ENCODE peak calls at places on chromosomes 13 and 19, in six cellular contexts. One of them, this sample, is unnamed.

GRCh38 chr19:55443045-55443823 is at the start of gene SHISA7:
- DNase-seq in foreskin fibroblast: peak
- DNase-seq in stomach: no peak
- DNase-seq in PC-3: peak
- DNase-seq in left lung: no peak
- DNase-seq in right lobe of liver: no peak
- DNase-seq in this sample: no peak

GRCh38 chr19:3683405-3683865 is 16.8 kb downstream of the PIP5K1C start:
- DNase-seq in foreskin fibroblast: peak
- DNase-seq in stomach: no peak
- DNase-seq in PC-3: no peak
- DNase-seq in left lung: no peak
- DNase-seq in right lobe of liver: peak
- DNase-seq in this sample: no peak

GRCh38 chr13:33183431-33184130 is 102.0 kb downstream of the STARD13 start:
- DNase-seq in foreskin fibroblast: peak
- DNase-seq in stomach: no peak
- DNase-seq in PC-3: no peak
- DNase-seq in left lung: no peak
- DNase-seq in right lobe of liver: no peak
- DNase-seq in this sample: no peak

GRCh38 chr13:107124730-107125129 is 556.8 kb upstream of the ARGLU1 start:
- DNase-seq in foreskin fibroblast: no peak
- DNase-seq in stomach: no peak
- DNase-seq in PC-3: no peak
- DNase-seq in left lung: no peak
- DNase-seq in right lobe of liver: no peak
- DNase-seq in this sample: no peak

GRCh38 chr19:33621065-33621785 is 528 bp upstream of the CHST8 start:
- DNase-seq in foreskin fibroblast: no peak
- DNase-seq in stomach: no peak
- DNase-seq in PC-3: no peak
- DNase-seq in left lung: no peak
- DNase-seq in right lobe of liver: no peak
- DNase-seq in this sample: no peak

GRCh38 chr19:33171916-33172359 is 22.2 kb upstream of the LRP3 start:
- DNase-seq in foreskin fibroblast: peak
- DNase-seq in stomach: no peak
- DNase-seq in PC-3: peak
- DNase-seq in left lung: no peak
- DNase-seq in right lobe of liver: no peak
- DNase-seq in this sample: no peak

GRCh38 chr13:28055362-28055761 is 45.0 kb downstream of the FLT3 start:
- DNase-seq in foreskin fibroblast: no peak
- DNase-seq in stomach: no peak
- DNase-seq in PC-3: no peak
- DNase-seq in left lung: no peak
- DNase-seq in right lobe of liver: no peak
- DNase-seq in this sample: no peak

GRCh38 chr13:45623516-45624090 is 8.1 kb upstream of the ERICH6B start:
- DNase-seq in foreskin fibroblast: peak
- DNase-seq in stomach: no peak
- DNase-seq in PC-3: peak
- DNase-seq in left lung: no peak
- DNase-seq in right lobe of liver: no peak
- DNase-seq in this sample: no peak

GRCh38 chr19:798415-799075 is 1.3 kb downstream of the PTBP1 start:
- DNase-seq in foreskin fibroblast: no peak
- DNase-seq in stomach: no peak
- DNase-seq in PC-3: no peak
- DNase-seq in left lung: no peak
- DNase-seq in right lobe of liver: peak
- DNase-seq in this sample: no peak

GRCh38 chr13:113407103-113407530 is 43.2 kb upstream of the GRTP1 start:
- DNase-seq in foreskin fibroblast: no peak
- DNase-seq in stomach: no peak
- DNase-seq in PC-3: no peak
- DNase-seq in left lung: no peak
- DNase-seq in right lobe of liver: no peak
- DNase-seq in this sample: no peak

GRCh38 chr19:4638330-4638729 is 986 bp upstream of the TNFAIP8L1 start:
- DNase-seq in foreskin fibroblast: no peak
- DNase-seq in stomach: no peak
- DNase-seq in PC-3: no peak
- DNase-seq in left lung: no peak
- DNase-seq in right lobe of liver: peak
- DNase-seq in this sample: no peak

GRCh38 chr13:60661514-60661913 is 264.5 kb downstream of the TDRD3 start:
- DNase-seq in foreskin fibroblast: no peak
- DNase-seq in stomach: no peak
- DNase-seq in PC-3: no peak
- DNase-seq in left lung: no peak
- DNase-seq in right lobe of liver: no peak
- DNase-seq in this sample: no peak

GRCh38 chr19:4455742-4456565 is 1.6 kb downstream of the UBXN6 start:
- DNase-seq in foreskin fibroblast: peak
- DNase-seq in stomach: no peak
- DNase-seq in PC-3: peak
- DNase-seq in left lung: peak
- DNase-seq in right lobe of liver: no peak
- DNase-seq in this sample: peak

GRCh38 chr19:17020380-17020779 is 6.2 kb downstream of the CPAMD8 start:
- DNase-seq in foreskin fibroblast: no peak
- DNase-seq in stomach: no peak
- DNase-seq in PC-3: no peak
- DNase-seq in left lung: no peak
- DNase-seq in right lobe of liver: no peak
- DNase-seq in this sample: no peak

GRCh38 chr13:98839826-98840769 is 87.6 kb upstream of the SLC15A1 start:
- DNase-seq in foreskin fibroblast: peak
- DNase-seq in stomach: peak
- DNase-seq in PC-3: peak
- DNase-seq in left lung: no peak
- DNase-seq in right lobe of liver: peak
- DNase-seq in this sample: peak

GRCh38 chr19:42596391-42597071 is 1.8 kb upstream of the CEACAM8 start:
- DNase-seq in foreskin fibroblast: no peak
- DNase-seq in stomach: peak
- DNase-seq in PC-3: peak
- DNase-seq in left lung: no peak
- DNase-seq in right lobe of liver: peak
- DNase-seq in this sample: peak

GRCh38 chr13:25179810-25180437 is 7.8 kb upstream of the AMER2 start:
- DNase-seq in foreskin fibroblast: no peak
- DNase-seq in stomach: no peak
- DNase-seq in PC-3: no peak
- DNase-seq in left lung: no peak
- DNase-seq in right lobe of liver: no peak
- DNase-seq in this sample: no peak

GRCh38 chr13:95536629-95537241 is 15.8 kb upstream of the CLDN10 start:
- DNase-seq in foreskin fibroblast: peak
- DNase-seq in stomach: no peak
- DNase-seq in PC-3: peak
- DNase-seq in left lung: no peak
- DNase-seq in right lobe of liver: no peak
- DNase-seq in this sample: no peak

GRCh38 chr13:74796126-74796643 is 662.0 kb upstream of the KLF12 start:
- DNase-seq in foreskin fibroblast: no peak
- DNase-seq in stomach: no peak
- DNase-seq in PC-3: no peak
- DNase-seq in left lung: no peak
- DNase-seq in right lobe of liver: no peak
- DNase-seq in this sample: no peak

GRCh38 chr13:46648166-46648607 is 95.2 kb downstream of the LRCH1 start:
- DNase-seq in foreskin fibroblast: no peak
- DNase-seq in stomach: peak
- DNase-seq in PC-3: peak
- DNase-seq in left lung: no peak
- DNase-seq in right lobe of liver: peak
- DNase-seq in this sample: no peak

GRCh38 chr13:101412076-101412475 is 4.2 kb downstream of the NALCN start:
- DNase-seq in foreskin fibroblast: no peak
- DNase-seq in stomach: no peak
- DNase-seq in PC-3: no peak
- DNase-seq in left lung: no peak
- DNase-seq in right lobe of liver: no peak
- DNase-seq in this sample: no peak

GRCh38 chr13:101401196-101401595 is 15.1 kb downstream of the NALCN start:
- DNase-seq in foreskin fibroblast: no peak
- DNase-seq in stomach: no peak
- DNase-seq in PC-3: no peak
- DNase-seq in left lung: no peak
- DNase-seq in right lobe of liver: no peak
- DNase-seq in this sample: no peak

GRCh38 chr13:101408154-101408553 is 8.2 kb downstream of the NALCN start:
- DNase-seq in foreskin fibroblast: no peak
- DNase-seq in stomach: no peak
- DNase-seq in PC-3: no peak
- DNase-seq in left lung: no peak
- DNase-seq in right lobe of liver: no peak
- DNase-seq in this sample: no peak

GRCh38 chr13:101408992-101409656 is 7.2 kb downstream of the NALCN start:
- DNase-seq in foreskin fibroblast: no peak
- DNase-seq in stomach: no peak
- DNase-seq in PC-3: no peak
- DNase-seq in left lung: no peak
- DNase-seq in right lobe of liver: no peak
- DNase-seq in this sample: no peak

DNA sequence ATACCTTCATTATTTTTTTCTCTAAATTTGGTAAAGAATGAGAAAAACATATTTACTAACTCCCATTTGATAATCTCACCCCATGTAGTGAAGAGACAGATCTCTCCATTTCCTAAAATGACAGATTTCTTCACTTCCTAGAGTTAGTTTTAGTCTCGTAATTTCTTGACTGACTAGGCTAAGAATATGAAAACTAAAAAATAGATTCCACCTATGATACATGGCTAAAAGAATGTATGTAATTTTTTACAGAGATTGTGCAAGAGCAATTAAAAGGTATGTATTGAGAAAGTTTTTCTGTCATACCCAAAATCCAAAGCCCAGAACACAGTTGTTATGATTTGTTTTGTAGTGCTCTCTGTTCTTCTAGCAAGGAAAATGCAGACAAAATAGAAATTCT is 9.5 kb downstream of the NALCN start:
- DNase-seq in foreskin fibroblast: no peak
- DNase-seq in stomach: no peak
- DNase-seq in PC-3: peak
- DNase-seq in left lung: no peak
- DNase-seq in right lobe of liver: no peak
- DNase-seq in this sample: no peak
- H3K4me3 ChIP-seq in foreskin fibroblast: no peak
- H3K4me3 ChIP-seq in stomach: no peak
- H3K4me3 ChIP-seq in PC-3: no peak
- H3K4me3 ChIP-seq in left lung: no peak
- H3K4me3 ChIP-seq in right lobe of liver: no peak
- H3K4me3 ChIP-seq in this sample: no peak

GRCh38 chr13:29707876-29708543 is 112.5 kb upstream of the SLC7A1 start:
- DNase-seq in foreskin fibroblast: peak
- DNase-seq in stomach: peak
- DNase-seq in PC-3: peak
- DNase-seq in left lung: no peak
- DNase-seq in right lobe of liver: peak
- DNase-seq in this sample: no peak
- H3K4me3 ChIP-seq in foreskin fibroblast: no peak
- H3K4me3 ChIP-seq in stomach: no peak
- H3K4me3 ChIP-seq in PC-3: no peak
- H3K4me3 ChIP-seq in left lung: no peak
- H3K4me3 ChIP-seq in right lobe of liver: no peak
- H3K4me3 ChIP-seq in this sample: no peak

GRCh38 chr19:52584686-52585085 is 14.6 kb downstream of the ZNF701 start:
- DNase-seq in foreskin fibroblast: no peak
- DNase-seq in stomach: no peak
- DNase-seq in PC-3: no peak
- DNase-seq in left lung: peak
- DNase-seq in right lobe of liver: no peak
- DNase-seq in this sample: no peak
- H3K4me3 ChIP-seq in foreskin fibroblast: no peak
- H3K4me3 ChIP-seq in stomach: no peak
- H3K4me3 ChIP-seq in PC-3: no peak
- H3K4me3 ChIP-seq in left lung: peak
- H3K4me3 ChIP-seq in right lobe of liver: peak
- H3K4me3 ChIP-seq in this sample: no peak

GRCh38 chr13:77925616-77926015 is 7.0 kb upstream of the EDNRB start:
- DNase-seq in foreskin fibroblast: no peak
- DNase-seq in stomach: no peak
- DNase-seq in PC-3: no peak
- DNase-seq in left lung: no peak
- DNase-seq in right lobe of liver: no peak
- DNase-seq in this sample: no peak

GRCh38 chr13:77916481-77916880 is 2.1 kb downstream of the EDNRB start:
- DNase-seq in foreskin fibroblast: no peak
- DNase-seq in stomach: no peak
- DNase-seq in PC-3: no peak
- DNase-seq in left lung: no peak
- DNase-seq in right lobe of liver: no peak
- DNase-seq in this sample: no peak

GRCh38 chr13:77915676-77916075 is 3.0 kb downstream of the EDNRB start:
- DNase-seq in foreskin fibroblast: no peak
- DNase-seq in stomach: no peak
- DNase-seq in PC-3: no peak
- DNase-seq in left lung: no peak
- DNase-seq in right lobe of liver: no peak
- DNase-seq in this sample: no peak

GRCh38 chr13:77918391-77919261 is at the start of gene EDNRB:
- DNase-seq in foreskin fibroblast: no peak
- DNase-seq in stomach: peak
- DNase-seq in PC-3: no peak
- DNase-seq in left lung: peak
- DNase-seq in right lobe of liver: peak
- DNase-seq in this sample: peak

DNA sequence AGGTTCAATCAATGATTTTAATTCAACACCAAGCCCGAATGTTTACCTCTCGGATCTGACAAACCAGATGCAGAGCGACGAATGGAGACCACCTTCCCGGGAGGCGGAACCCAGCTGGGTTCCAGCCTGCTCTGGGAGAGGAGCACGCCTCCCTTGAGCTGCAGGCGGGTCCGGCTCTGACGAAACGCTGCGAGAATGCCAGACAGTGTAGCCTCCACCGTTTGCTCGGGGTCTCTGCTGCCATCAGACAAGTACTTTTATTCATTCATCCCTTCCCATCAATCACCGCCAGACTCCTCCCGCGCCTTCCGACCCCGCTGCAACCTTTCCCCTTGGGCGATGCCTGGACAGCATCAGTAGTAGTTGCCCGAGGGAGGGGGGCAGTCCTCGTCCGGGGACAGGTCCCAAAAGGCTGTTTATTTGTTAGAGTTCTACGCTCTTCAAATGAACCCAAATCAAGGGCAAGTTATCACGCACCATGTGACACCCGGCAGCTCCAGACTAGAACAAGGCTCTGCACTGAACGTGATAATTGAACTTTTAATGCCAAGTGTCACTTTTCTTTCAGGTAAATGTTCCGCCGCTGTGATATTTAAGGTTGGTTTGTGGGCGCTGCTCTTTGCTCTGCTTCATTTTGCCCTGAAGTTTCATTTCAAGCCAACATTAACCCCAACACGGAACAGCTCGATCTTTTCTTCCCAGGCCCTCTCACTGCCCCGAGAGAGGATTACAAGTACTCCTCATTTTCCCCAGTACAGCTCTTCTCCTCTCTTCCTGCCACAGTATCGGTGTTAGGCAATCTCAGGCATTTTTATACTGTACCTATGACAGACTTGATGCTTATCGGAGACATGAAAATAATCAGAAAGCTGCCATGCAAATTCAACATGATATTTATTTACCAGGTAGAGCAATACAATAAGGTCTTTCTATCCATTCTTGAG is 992 bp upstream of the EDNRB start:
- DNase-seq in foreskin fibroblast: no peak
- DNase-seq in stomach: no peak
- DNase-seq in PC-3: no peak
- DNase-seq in left lung: peak
- DNase-seq in right lobe of liver: peak
- DNase-seq in this sample: peak
- H3K4me3 ChIP-seq in foreskin fibroblast: peak
- H3K4me3 ChIP-seq in stomach: peak
- H3K4me3 ChIP-seq in PC-3: no peak
- H3K4me3 ChIP-seq in left lung: peak
- H3K4me3 ChIP-seq in right lobe of liver: peak
- H3K4me3 ChIP-seq in this sample: peak